ENCODE peak calls at places on chromosome 10, in six cellular contexts. Y is neuronal stem cell, Q is adrenal gland, O is sigmoid colon, L is cardiac muscle cell, T is psoas muscle. S is an unnamed sample. For H3K4me1, the result is how much of the 10 kb centered on the place peaks cover.

GRCh38 chr10:118107541-118107940 is 60.8 kb upstream of the RAB11FIP2 start:
- DNase-seq in Y (no peak), Q (no peak), O (no peak), L (no peak), T (no peak), S (no peak)

GRCh38 chr10:17431871-17432311 is 22.5 kb downstream of the ST8SIA6 start:
- DNase-seq in Y (no peak), Q (no peak), O (no peak), L (peak), T (no peak), S (no peak)

GRCh38 chr10:93894516-93895378 is 969 bp downstream of the SLC35G1 start:
- DNase-seq in Y (no peak), Q (no peak), O (no peak), L (peak), T (no peak), S (no peak)

GRCh38 chr10:23343591-23344225 is 889 bp downstream of the C10orf67 start:
- DNase-seq in Y (peak), Q (peak), O (peak), L (peak), T (peak), S (peak)

GRCh38 chr10:117362313-117362712 is 12.9 kb downstream of the PDZD8 start:
- DNase-seq in Y (no peak), Q (no peak), O (no peak), L (peak), T (no peak), S (no peak)

GRCh38 chr10:85995791-85996190 is 370.8 kb downstream of the GRID1 start:
- DNase-seq in Y (no peak), Q (peak), O (no peak), L (peak), T (no peak), S (no peak)

GRCh38 chr10:124336186-124336585 is 82.5 kb downstream of the OAT start:
- DNase-seq in Y (no peak), Q (no peak), O (no peak), L (peak), T (no peak), S (no peak)

GRCh38 chr10:93600861-93601773 is at the start of gene RBP4:
- DNase-seq in Y (no peak), Q (peak), O (no peak), L (peak), T (peak), S (no peak)

GRCh38 chr10:11639346-11639745 is 27.9 kb upstream of the USP6NL start:
- DNase-seq in Y (no peak), Q (no peak), O (no peak), L (no peak), T (no peak), S (no peak)

GRCh38 chr10:94349327-94349726 is 13.4 kb downstream of the NOC3L start:
- DNase-seq in Y (no peak), Q (no peak), O (no peak), L (peak), T (no peak), S (no peak)

GRCh38 chr10:94351089-94351488 is 11.7 kb downstream of the NOC3L start:
- DNase-seq in Y (no peak), Q (no peak), O (no peak), L (no peak), T (no peak), S (no peak)

GRCh38 chr10:24350111-24350921 is 141.4 kb downstream of the KIAA1217 start:
- DNase-seq in Y (no peak), Q (no peak), O (no peak), L (peak), T (no peak), S (no peak)

GRCh38 chr10:87961314-87961713 is 97.9 kb downstream of the PTEN start:
- DNase-seq in Y (no peak), Q (no peak), O (no peak), L (peak), T (no peak), S (no peak)

GRCh38 chr10:11144626-11145497 is 127.2 kb downstream of the CELF2 start:
- DNase-seq in Y (no peak), Q (no peak), O (no peak), L (no peak), T (no peak), S (no peak)

GRCh38 chr10:58577394-58577793 is 64.7 kb downstream of the BICC1 start:
- DNase-seq in Y (no peak), Q (no peak), O (no peak), L (peak), T (no peak), S (no peak)

GRCh38 chr10:95675403-95676116 is 18.2 kb downstream of the TCTN3 start:
- DNase-seq in Y (no peak), Q (no peak), O (no peak), L (no peak), T (no peak), S (no peak)

GRCh38 chr10:42638053-42638820 is at the start of gene ZNF33B:
- DNase-seq in Y (peak), Q (peak), O (peak), L (peak), T (peak), S (peak)

GRCh38 chr10:76085773-76086570 is 654.5 kb downstream of the LRMDA start:
- DNase-seq in Y (no peak), Q (no peak), O (no peak), L (no peak), T (no peak), S (no peak)

GRCh38 chr10:35492387-35493195 is 112.5 kb upstream of the GJD4 start:
- DNase-seq in Y (no peak), Q (no peak), O (no peak), L (no peak), T (no peak), S (no peak)

GRCh38 chr10:43913676-43914235 is 265.1 kb upstream of the ZNF32 start:
- DNase-seq in Y (no peak), Q (no peak), O (no peak), L (no peak), T (no peak), S (no peak)

GRCh38 chr10:86652361-86653202 is 1.8 kb upstream of the OPN4 start:
- DNase-seq in Y (no peak), Q (peak), O (peak), L (peak), T (no peak), S (peak)

GRCh38 chr10:26445411-26446031 is 7.4 kb downstream of the APBB1IP start:
- DNase-seq in Y (no peak), Q (no peak), O (no peak), L (no peak), T (no peak), S (no peak)

GRCh38 chr10:116947838-116948529 is 57.0 kb downstream of the SHTN1 start:
- DNase-seq in Y (peak), Q (peak), O (no peak), L (peak), T (no peak), S (no peak)

DNA sequence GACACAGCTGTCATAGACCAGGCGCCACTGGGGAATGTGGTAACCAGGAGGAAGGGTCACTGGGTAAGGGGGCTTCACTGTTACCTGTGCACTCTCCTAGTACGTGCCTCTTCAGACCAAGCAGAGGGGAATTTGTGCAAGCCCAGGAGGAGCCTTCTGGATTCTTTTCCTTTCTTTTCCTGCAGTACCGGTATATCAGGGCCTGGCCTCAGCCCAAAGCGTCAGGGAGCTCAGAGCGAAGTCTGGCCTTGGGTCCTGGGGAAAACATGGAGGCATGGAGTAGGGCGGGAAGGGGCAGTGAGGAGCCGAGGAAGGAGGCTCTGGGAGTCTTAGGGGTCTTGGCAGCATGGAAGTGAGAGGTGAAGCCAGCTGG is 133.6 kb upstream of the GDF10 start:
- DNase-seq in Y (no peak), Q (peak), O (no peak), L (peak), T (no peak), S (no peak)
- H3K27ac ChIP-seq in Y (no peak), Q (no peak), O (peak), L (no peak), T (no peak), S (peak)

DNA sequence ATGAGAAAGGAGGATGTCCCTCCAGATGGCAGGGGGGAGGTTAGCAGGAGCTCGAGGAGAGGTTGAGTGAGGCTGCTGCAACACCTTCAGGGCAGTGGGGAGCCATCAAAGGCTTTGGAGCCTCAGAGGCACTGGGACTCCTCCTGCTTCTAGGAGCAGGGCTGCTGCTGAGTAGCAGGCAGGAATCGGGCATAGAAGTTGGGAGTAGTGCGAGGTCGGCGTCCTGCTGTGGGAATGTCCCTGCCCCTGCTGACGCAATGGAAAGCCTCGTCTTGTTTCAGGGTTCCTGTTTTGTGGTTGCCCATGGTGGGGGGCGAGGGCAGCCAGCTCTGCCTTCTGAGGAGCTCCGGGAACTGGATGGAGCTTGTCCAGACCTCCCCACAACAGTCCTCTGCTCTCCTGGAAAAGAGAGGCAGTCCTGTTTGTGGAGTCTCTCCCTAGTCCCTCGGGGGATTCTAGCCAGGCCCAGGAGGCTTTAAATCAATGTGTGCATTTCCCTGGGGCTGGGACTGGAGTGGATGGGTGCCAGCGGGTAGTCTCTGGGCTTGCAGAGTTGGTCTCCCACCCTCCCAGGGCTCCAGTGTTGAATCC is 98.8 kb upstream of the PPIF start:
- DNase-seq in Y (no peak), Q (peak), O (peak), L (peak), T (peak), S (peak)
- H3K4me1 ChIP-seq in Y (under half), Q (under half), O (half or more), L (under half), T (half or more), S (under half)

GRCh38 chr10:6473430-6473829 is 106.6 kb downstream of the PRKCQ start:
- DNase-seq in Y (no peak), Q (no peak), O (no peak), L (no peak), T (no peak), S (no peak)
- H3K4me3 ChIP-seq in Y (no peak), Q (no peak), O (no peak), L (no peak), T (no peak), S (no peak)

GRCh38 chr10:133356549-133356948 is 1.3 kb downstream of the FUOM start:
- DNase-seq in Y (no peak), Q (no peak), O (no peak), L (no peak), T (peak), S (no peak)
- H3K27ac ChIP-seq in Y (no peak), Q (no peak), O (no peak), L (no peak), T (no peak), S (no peak)

GRCh38 chr10:63712717-63713115 is 191.5 kb downstream of the REEP3 start:
- DNase-seq in Y (no peak), Q (no peak), O (no peak), L (peak), T (no peak), S (no peak)

GRCh38 chr10:63710703-63711102 is 189.5 kb downstream of the REEP3 start:
- DNase-seq in Y (no peak), Q (no peak), O (no peak), L (no peak), T (no peak), S (no peak)

GRCh38 chr10:63713191-63714144 is 192.3 kb downstream of the REEP3 start:
- DNase-seq in Y (peak), Q (peak), O (peak), L (peak), T (peak), S (peak)

GRCh38 chr10:63711361-63711760 is 190.2 kb downstream of the REEP3 start:
- DNase-seq in Y (no peak), Q (no peak), O (no peak), L (peak), T (peak), S (no peak)

GRCh38 chr10:63711866-63712716 is 190.9 kb downstream of the REEP3 start:
- DNase-seq in Y (no peak), Q (peak), O (peak), L (peak), T (peak), S (peak)
- H3K4me1 ChIP-seq in Y (under half), Q (under half), O (half or more), L (under half), T (half or more), S (under half)

DNA sequence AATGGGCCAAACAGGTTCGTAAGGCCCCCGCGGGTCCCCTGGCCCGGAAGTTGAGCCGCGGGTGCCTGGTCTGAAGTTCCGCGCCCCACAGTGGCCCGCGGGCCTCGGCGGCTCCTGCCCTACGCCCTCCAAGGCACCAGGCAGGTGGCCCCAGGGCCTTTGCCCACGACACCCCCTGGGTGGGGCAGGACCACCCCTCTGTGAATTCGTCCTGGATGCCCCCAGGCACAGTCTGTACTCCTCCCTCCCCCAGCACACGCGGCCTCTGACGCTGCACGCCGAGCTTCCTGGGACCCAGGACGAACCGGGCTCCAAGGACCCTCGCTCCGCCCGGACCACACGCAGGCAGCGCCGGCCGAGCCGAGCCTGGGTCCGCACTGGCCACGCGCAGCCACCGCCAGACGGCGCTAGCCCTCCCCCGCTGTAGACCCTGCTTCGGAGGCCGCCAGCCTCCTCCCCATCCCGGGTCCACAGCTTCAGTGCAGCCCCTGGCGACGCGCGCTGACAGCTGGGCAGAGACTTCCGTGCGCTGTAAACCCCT is 810 bp upstream of the TCERG1L start:
- DNase-seq in Y (peak), Q (peak), O (no peak), L (peak), T (no peak), S (peak)
- H3K4me3 ChIP-seq in Y (no peak), Q (peak), O (peak), L (peak), T (peak), S (peak)

GRCh38 chr10:32980242-32980557 is 22.2 kb upstream of the ITGB1 start:
- DNase-seq in Y (no peak), Q (no peak), O (no peak), L (no peak), T (no peak), S (no peak)
- H3K27ac ChIP-seq in Y (peak), Q (peak), O (peak), L (peak), T (peak), S (peak)

GRCh38 chr10:79142522-79143309 is 74.0 kb downstream of the ZMIZ1 start:
- DNase-seq in Y (no peak), Q (no peak), O (no peak), L (no peak), T (peak), S (no peak)
- H3K4me1 ChIP-seq in Y (under half), Q (half or more), O (half or more), L (half or more), T (half or more), S (half or more)

DNA sequence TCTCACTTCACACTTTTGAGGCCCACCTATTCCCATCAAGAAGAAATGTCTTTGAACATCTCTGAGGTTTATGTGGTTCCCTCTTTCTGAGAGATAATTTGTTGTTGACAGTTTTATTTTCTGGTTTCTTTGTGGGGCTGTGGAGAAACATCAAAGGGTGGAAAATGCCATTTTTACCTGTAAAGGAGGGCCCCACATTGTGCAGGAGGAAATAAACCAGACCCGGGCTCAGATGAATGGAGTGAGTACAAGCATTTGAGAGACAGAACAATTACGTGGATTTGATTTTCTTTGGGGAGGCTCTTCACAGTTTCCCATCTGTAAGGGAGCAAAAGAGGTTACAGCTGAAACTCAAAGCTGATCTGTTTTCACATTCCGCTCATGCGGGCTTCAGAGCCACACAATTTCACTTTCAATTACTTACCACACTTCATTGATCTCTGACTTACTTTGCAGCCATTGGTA is 29.8 kb downstream of the ITPRIP start:
- DNase-seq in Y (no peak), Q (no peak), O (peak), L (no peak), T (no peak), S (no peak)
- H3K4me3 ChIP-seq in Y (no peak), Q (no peak), O (no peak), L (no peak), T (no peak), S (no peak)

GRCh38 chr10:89302628-89303027 is 782 bp downstream of the IFIT2 start:
- DNase-seq in Y (no peak), Q (no peak), O (no peak), L (no peak), T (no peak), S (no peak)

GRCh38 chr10:89303161-89303560 is 1.3 kb downstream of the IFIT2 start:
- DNase-seq in Y (no peak), Q (no peak), O (no peak), L (no peak), T (no peak), S (no peak)

GRCh38 chr10:89301721-89302445 is at the start of gene IFIT2:
- DNase-seq in Y (no peak), Q (peak), O (no peak), L (peak), T (no peak), S (no peak)

GRCh38 chr10:89299031-89299430 is 2.8 kb upstream of the IFIT2 start:
- DNase-seq in Y (no peak), Q (no peak), O (no peak), L (no peak), T (no peak), S (no peak)

DNA sequence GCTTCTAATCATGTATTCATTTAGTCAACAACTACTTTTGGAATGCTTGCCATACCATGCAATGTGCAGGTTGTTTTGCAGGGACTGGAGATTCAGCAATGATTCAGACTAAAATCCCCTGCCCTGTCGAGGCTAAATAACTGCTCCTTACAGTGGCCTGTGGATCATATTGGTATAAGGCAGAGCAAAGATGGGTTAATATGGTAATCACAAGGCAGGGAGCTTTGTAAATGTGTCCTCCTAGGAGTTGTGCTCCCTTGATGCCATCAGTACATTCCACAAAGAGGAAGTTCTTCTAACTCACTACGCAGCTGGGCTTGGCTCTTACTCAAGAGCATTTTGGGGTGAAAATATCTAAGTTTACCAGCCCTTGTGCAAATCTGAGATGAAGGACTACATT is 615 bp upstream of the IFIT2 start:
- DNase-seq in Y (no peak), Q (peak), O (no peak), L (peak), T (no peak), S (no peak)
- H3K27ac ChIP-seq in Y (no peak), Q (peak), O (peak), L (no peak), T (peak), S (peak)

S was measured in left lung.